ENCODE peak calls at places on chromosomes 2 and 18, in six cellular contexts. One of them, this sample, is unnamed.

GRCh38 chr18:9139400-9140039 is 2.9 kb downstream of the ANKRD12 start:
- DNase-seq in transverse colon: no peak
- DNase-seq in HCT116: no peak
- DNase-seq in adrenal gland: no peak
- DNase-seq in kidney: no peak
- DNase-seq in RWPE1: no peak
- DNase-seq in this sample: no peak

GRCh38 chr2:234702731-234703225 is 205.9 kb upstream of the ARL4C start:
- DNase-seq in HCT116: no peak
- DNase-seq in transverse colon: no peak
- DNase-seq in kidney: no peak
- DNase-seq in adrenal gland: no peak
- DNase-seq in RWPE1: no peak
- DNase-seq in this sample: no peak

GRCh38 chr2:150598383-150598782 is 110.9 kb upstream of the RND3 start:
- DNase-seq in kidney: no peak
- DNase-seq in transverse colon: no peak
- DNase-seq in adrenal gland: no peak
- DNase-seq in RWPE1: no peak
- DNase-seq in HCT116: no peak
- DNase-seq in this sample: no peak

GRCh38 chr2:62038980-62039771 is 133.7 kb downstream of the COMMD1 start:
- DNase-seq in HCT116: no peak
- DNase-seq in RWPE1: peak; percentile 29
- DNase-seq in transverse colon: no peak
- DNase-seq in adrenal gland: no peak
- DNase-seq in kidney: no peak
- DNase-seq in this sample: no peak

GRCh38 chr2:168403736-168404135 is 52.3 kb upstream of the CERS6 start:
- DNase-seq in RWPE1: no peak
- DNase-seq in transverse colon: no peak
- DNase-seq in adrenal gland: no peak
- DNase-seq in kidney: no peak
- DNase-seq in HCT116: no peak
- DNase-seq in this sample: no peak

GRCh38 chr2:24409700-24410556 is 49.6 kb upstream of the ITSN2 start:
- DNase-seq in RWPE1: peak; percentile 67
- DNase-seq in transverse colon: peak; percentile 24
- DNase-seq in HCT116: peak; percentile 67
- DNase-seq in adrenal gland: peak; percentile 34
- DNase-seq in kidney: no peak
- DNase-seq in this sample: peak; percentile 29

GRCh38 chr2:72182547-72183460 is 35.1 kb upstream of the CYP26B1 start:
- DNase-seq in kidney: no peak
- DNase-seq in transverse colon: peak; percentile 81
- DNase-seq in HCT116: no peak
- DNase-seq in RWPE1: no peak
- DNase-seq in adrenal gland: no peak
- DNase-seq in this sample: no peak

GRCh38 chr2:95361216-95361980 is 41.1 kb upstream of the FAHD2A start:
- DNase-seq in HCT116: no peak
- DNase-seq in RWPE1: no peak
- DNase-seq in transverse colon: no peak
- DNase-seq in kidney: peak; percentile 23
- DNase-seq in adrenal gland: no peak
- DNase-seq in this sample: no peak

GRCh38 chr2:124283090-124283489 is 258.0 kb downstream of the CNTNAP5 start:
- DNase-seq in transverse colon: no peak
- DNase-seq in RWPE1: peak; percentile 26
- DNase-seq in adrenal gland: no peak
- DNase-seq in HCT116: no peak
- DNase-seq in kidney: no peak
- DNase-seq in this sample: no peak

GRCh38 chr18:9221661-9222060 is 85.1 kb downstream of the ANKRD12 start:
- DNase-seq in transverse colon: no peak
- DNase-seq in adrenal gland: no peak
- DNase-seq in HCT116: no peak
- DNase-seq in kidney: no peak
- DNase-seq in RWPE1: no peak
- DNase-seq in this sample: no peak

GRCh38 chr18:6746386-6746960 is 17.0 kb downstream of the ARHGAP28 start:
- DNase-seq in adrenal gland: no peak
- DNase-seq in RWPE1: no peak
- DNase-seq in transverse colon: no peak
- DNase-seq in HCT116: no peak
- DNase-seq in kidney: no peak
- DNase-seq in this sample: no peak

GRCh38 chr2:51697095-51697494 is 665.2 kb upstream of the NRXN1 start:
- DNase-seq in transverse colon: no peak
- DNase-seq in adrenal gland: no peak
- DNase-seq in RWPE1: no peak
- DNase-seq in kidney: no peak
- DNase-seq in HCT116: no peak
- DNase-seq in this sample: no peak

GRCh38 chr2:124080281-124081153 is 55.4 kb downstream of the CNTNAP5 start:
- DNase-seq in adrenal gland: no peak
- DNase-seq in HCT116: no peak
- DNase-seq in transverse colon: no peak
- DNase-seq in kidney: no peak
- DNase-seq in RWPE1: no peak
- DNase-seq in this sample: no peak

DNA sequence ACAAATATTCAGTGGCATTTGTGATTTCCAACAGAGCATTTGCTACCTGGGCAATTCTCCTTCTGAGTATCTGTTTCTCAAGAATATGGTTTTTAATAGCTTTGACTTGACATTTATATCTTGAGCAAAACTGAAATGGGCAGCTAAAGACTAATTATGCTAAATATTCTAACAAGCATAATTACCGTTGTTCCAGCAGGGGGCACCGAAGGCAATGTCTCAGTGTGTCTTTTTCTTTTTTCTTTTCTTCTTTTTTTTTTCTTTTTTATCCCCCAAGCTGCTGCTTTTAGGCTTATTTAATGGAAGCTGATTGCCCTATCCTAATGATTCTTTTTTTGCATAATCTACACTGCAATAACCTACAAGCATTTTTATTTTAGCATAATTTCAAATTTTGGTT is 138.9 kb upstream of the NABP1 start:
- DNase-seq in kidney: no peak
- DNase-seq in HCT116: peak; percentile 18
- DNase-seq in transverse colon: no peak
- DNase-seq in RWPE1: peak; percentile 44
- DNase-seq in adrenal gland: peak; percentile 20
- DNase-seq in this sample: no peak
- TF ChIP-seq CTCF in kidney: peak; percentile 29
- TF ChIP-seq CTCF in HCT116: peak; percentile 71
- TF ChIP-seq CTCF in transverse colon: peak; percentile 30
- TF ChIP-seq CTCF in RWPE1: peak; percentile 61
- TF ChIP-seq CTCF in adrenal gland: peak; percentile 38
- TF ChIP-seq CTCF in this sample: no peak

GRCh38 chr2:21655136-21655535 is 531.4 kb downstream of the TDRD15 start:
- DNase-seq in RWPE1: no peak
- DNase-seq in kidney: no peak
- DNase-seq in transverse colon: no peak
- DNase-seq in adrenal gland: no peak
- DNase-seq in HCT116: no peak
- DNase-seq in this sample: no peak
- H3K27ac ChIP-seq in RWPE1: no peak overlapping the region
- H3K27ac ChIP-seq in kidney: no peak overlapping the region
- H3K27ac ChIP-seq in transverse colon: no peak overlapping the region
- H3K27ac ChIP-seq in adrenal gland: no peak overlapping the region
- H3K27ac ChIP-seq in HCT116: no peak overlapping the region
- H3K27ac ChIP-seq in this sample: no peak overlapping the region

GRCh38 chr2:11676640-11677039 is 6.6 kb upstream of the NTSR2 start:
- DNase-seq in adrenal gland: no peak
- DNase-seq in HCT116: no peak
- DNase-seq in transverse colon: no peak
- DNase-seq in RWPE1: no peak
- DNase-seq in kidney: no peak
- DNase-seq in this sample: no peak
- TF ChIP-seq CTCF in adrenal gland: no peak
- TF ChIP-seq CTCF in HCT116: peak; percentile 25
- TF ChIP-seq CTCF in transverse colon: no peak
- TF ChIP-seq CTCF in RWPE1: no peak
- TF ChIP-seq CTCF in kidney: no peak
- TF ChIP-seq CTCF in this sample: no peak

GRCh38 chr2:86808315-86809161 is 17.8 kb upstream of the CD8A start:
- DNase-seq in HCT116: peak; percentile 84
- DNase-seq in transverse colon: peak; percentile 93
- DNase-seq in RWPE1: peak; percentile 91
- DNase-seq in adrenal gland: peak; percentile 86
- DNase-seq in kidney: peak; percentile 93
- DNase-seq in this sample: peak; percentile 92
- H3K27ac ChIP-seq in HCT116: peak overlapping the region; percentile 44
- H3K27ac ChIP-seq in transverse colon: peak overlapping the region; percentile 5
- H3K27ac ChIP-seq in RWPE1: no peak overlapping the region
- H3K27ac ChIP-seq in adrenal gland: no peak overlapping the region
- H3K27ac ChIP-seq in kidney: no peak overlapping the region
- H3K27ac ChIP-seq in this sample: no peak overlapping the region

DNA sequence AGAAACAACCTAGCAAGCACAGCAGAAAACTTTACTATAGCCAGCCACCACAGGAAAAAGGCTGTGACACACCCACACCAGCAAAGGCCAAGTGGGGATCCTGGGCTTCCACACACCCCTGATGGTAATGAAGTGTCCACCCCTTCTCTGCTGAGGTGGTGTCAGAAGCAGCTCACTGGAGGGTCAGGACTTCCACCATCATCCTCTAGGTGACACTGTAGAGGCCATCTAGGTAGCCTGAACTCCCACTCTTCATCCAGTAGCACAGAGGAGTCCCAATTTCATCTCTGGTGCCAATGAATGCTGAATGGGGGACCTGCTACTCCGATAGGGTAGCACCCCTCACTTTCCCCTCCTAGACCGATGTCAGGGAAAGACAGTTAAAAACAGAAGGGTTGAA is 1544.4 kb downstream of the LRP1B start:
- DNase-seq in adrenal gland: no peak
- DNase-seq in kidney: no peak
- DNase-seq in HCT116: peak; percentile 45
- DNase-seq in transverse colon: peak; percentile 8
- DNase-seq in RWPE1: peak; percentile 27
- DNase-seq in this sample: no peak
- TF ChIP-seq CTCF in adrenal gland: no peak
- TF ChIP-seq CTCF in kidney: peak; percentile 33
- TF ChIP-seq CTCF in HCT116: peak; percentile 71
- TF ChIP-seq CTCF in transverse colon: peak; percentile 34
- TF ChIP-seq CTCF in RWPE1: no peak
- TF ChIP-seq CTCF in this sample: no peak

GRCh38 chr2:44960871-44961270 is 19.4 kb downstream of the SIX3 start:
- DNase-seq in kidney: peak; percentile 30
- DNase-seq in adrenal gland: no peak
- DNase-seq in transverse colon: no peak
- DNase-seq in HCT116: no peak
- DNase-seq in RWPE1: no peak
- DNase-seq in this sample: no peak

GRCh38 chr2:44965684-44966083 is 24.2 kb downstream of the SIX3 start:
- DNase-seq in HCT116: no peak
- DNase-seq in kidney: no peak
- DNase-seq in RWPE1: no peak
- DNase-seq in adrenal gland: no peak
- DNase-seq in transverse colon: no peak
- DNase-seq in this sample: no peak

GRCh38 chr2:44967056-44967455 is 25.6 kb downstream of the SIX3 start:
- DNase-seq in kidney: no peak
- DNase-seq in RWPE1: no peak
- DNase-seq in HCT116: no peak
- DNase-seq in transverse colon: no peak
- DNase-seq in adrenal gland: no peak
- DNase-seq in this sample: no peak

GRCh38 chr2:44962176-44962695 is 20.7 kb downstream of the SIX3 start:
- DNase-seq in transverse colon: no peak
- DNase-seq in HCT116: no peak
- DNase-seq in RWPE1: no peak
- DNase-seq in kidney: no peak
- DNase-seq in adrenal gland: no peak
- DNase-seq in this sample: no peak

GRCh38 chr2:44964704-44965343 is 23.3 kb downstream of the SIX3 start:
- DNase-seq in HCT116: no peak
- DNase-seq in kidney: no peak
- DNase-seq in RWPE1: no peak
- DNase-seq in transverse colon: no peak
- DNase-seq in adrenal gland: no peak
- DNase-seq in this sample: no peak
- H3K27ac ChIP-seq in HCT116: no peak overlapping the region
- H3K27ac ChIP-seq in kidney: no peak overlapping the region
- H3K27ac ChIP-seq in RWPE1: no peak overlapping the region
- H3K27ac ChIP-seq in transverse colon: no peak overlapping the region
- H3K27ac ChIP-seq in adrenal gland: no peak overlapping the region
- H3K27ac ChIP-seq in this sample: no peak overlapping the region

GRCh38 chr2:162992828-162993227 is 154.3 kb upstream of the KCNH7 start:
- DNase-seq in HCT116: no peak
- DNase-seq in transverse colon: no peak
- DNase-seq in RWPE1: no peak
- DNase-seq in kidney: no peak
- DNase-seq in adrenal gland: no peak
- DNase-seq in this sample: no peak

GRCh38 chr2:162994718-162995117 is 156.2 kb upstream of the KCNH7 start:
- DNase-seq in adrenal gland: no peak
- DNase-seq in transverse colon: no peak
- DNase-seq in HCT116: no peak
- DNase-seq in kidney: no peak
- DNase-seq in RWPE1: no peak
- DNase-seq in this sample: no peak

GRCh38 chr2:162989507-162989906 is 150.9 kb upstream of the KCNH7 start:
- DNase-seq in HCT116: no peak
- DNase-seq in RWPE1: no peak
- DNase-seq in adrenal gland: no peak
- DNase-seq in transverse colon: no peak
- DNase-seq in kidney: no peak
- DNase-seq in this sample: no peak
- TF ChIP-seq CTCF in HCT116: no peak
- TF ChIP-seq CTCF in RWPE1: no peak
- TF ChIP-seq CTCF in adrenal gland: no peak
- TF ChIP-seq CTCF in transverse colon: no peak
- TF ChIP-seq CTCF in kidney: no peak
- TF ChIP-seq CTCF in this sample: no peak

GRCh38 chr2:109453596-109453995 is 160.2 kb downstream of the SEPTIN10 start:
- DNase-seq in transverse colon: peak; percentile 0
- DNase-seq in RWPE1: no peak
- DNase-seq in HCT116: no peak
- DNase-seq in kidney: no peak
- DNase-seq in adrenal gland: no peak
- DNase-seq in this sample: no peak

GRCh38 chr2:109454304-109454703 is 159.5 kb downstream of the SEPTIN10 start:
- DNase-seq in adrenal gland: no peak
- DNase-seq in transverse colon: no peak
- DNase-seq in kidney: no peak
- DNase-seq in HCT116: no peak
- DNase-seq in RWPE1: no peak
- DNase-seq in this sample: no peak

GRCh38 chr2:109451671-109452070 is 162.1 kb downstream of the SEPTIN10 start:
- DNase-seq in HCT116: no peak
- DNase-seq in kidney: no peak
- DNase-seq in transverse colon: no peak
- DNase-seq in adrenal gland: no peak
- DNase-seq in RWPE1: no peak
- DNase-seq in this sample: no peak

GRCh38 chr2:109450574-109451265 is 163.0 kb downstream of the SEPTIN10 start:
- DNase-seq in transverse colon: no peak
- DNase-seq in HCT116: no peak
- DNase-seq in adrenal gland: no peak
- DNase-seq in RWPE1: no peak
- DNase-seq in kidney: no peak
- DNase-seq in this sample: no peak

GRCh38 chr2:109452318-109453305 is 161.2 kb downstream of the SEPTIN10 start:
- DNase-seq in RWPE1: no peak
- DNase-seq in adrenal gland: no peak
- DNase-seq in transverse colon: no peak
- DNase-seq in HCT116: no peak
- DNase-seq in kidney: no peak
- DNase-seq in this sample: no peak
- H3K27ac ChIP-seq in RWPE1: no peak overlapping the region
- H3K27ac ChIP-seq in adrenal gland: no peak overlapping the region
- H3K27ac ChIP-seq in transverse colon: no peak overlapping the region
- H3K27ac ChIP-seq in HCT116: no peak overlapping the region
- H3K27ac ChIP-seq in kidney: no peak overlapping the region
- H3K27ac ChIP-seq in this sample: no peak overlapping the region

This sample was measured in lung.